ENCODE peak calls at places on chromosome 20, in four cellular contexts. N is A549, C is transverse colon, R is H54. I is an unnamed sample.

GRCh38 chr20:62133864-62134263 is 9.3 kb downstream of the PSMA7 start:
- DNase-seq in N (no peak), C (no peak), R (no peak), I (no peak)

GRCh38 chr20:48523191-48523757 is 304.5 kb downstream of the PREX1 start:
- DNase-seq in R (peak), N (peak), C (no peak), I (peak)

GRCh38 chr20:36447101-36447500 is 94.2 kb upstream of the MYL9 start:
- DNase-seq in C (no peak), R (no peak), N (no peak), I (no peak)

GRCh38 chr20:3777726-3778629 is 3.3 kb downstream of the SPEF1 start:
- DNase-seq in C (peak), N (peak), R (no peak), I (peak)

GRCh38 chr20:44586986-44587980 is 4.9 kb downstream of the PKIG start:
- DNase-seq in N (no peak), C (no peak), R (no peak), I (no peak)

GRCh38 chr20:32028647-32029372 is 18.6 kb downstream of the CCM2L start:
- DNase-seq in N (no peak), C (no peak), R (no peak), I (no peak)

GRCh38 chr20:17648782-17649730 is 33.0 kb downstream of the RRBP1 start:
- DNase-seq in N (peak), C (peak), R (no peak), I (no peak)

GRCh38 chr20:23150304-23151007 is 64.3 kb upstream of the CD93 start:
- DNase-seq in R (no peak), C (no peak), N (no peak), I (no peak)

GRCh38 chr20:41355598-41356203 is 10.9 kb downstream of the EMILIN3 start:
- DNase-seq in R (no peak), N (no peak), C (no peak), I (no peak)

GRCh38 chr20:25233016-25233772 is 14.7 kb upstream of the PYGB start:
- DNase-seq in N (peak), R (peak), C (peak), I (no peak)

GRCh38 chr20:57693670-57694329 is 16.0 kb downstream of the PMEPA1 start:
- DNase-seq in R (no peak), C (no peak), N (no peak), I (no peak)

GRCh38 chr20:22941550-22941949 is 93.6 kb upstream of the SSTR4 start:
- DNase-seq in C (no peak), R (no peak), N (no peak), I (no peak)

GRCh38 chr20:62117658-62118057 is 4.6 kb upstream of the LSM14B start:
- DNase-seq in R (no peak), C (peak), N (no peak), I (no peak)

GRCh38 chr20:25859649-25860530 is 163.2 kb upstream of the ZNF337 start:
- DNase-seq in C (peak), N (no peak), R (no peak), I (peak)

GRCh38 chr20:62714799-62715198 is 6.2 kb downstream of the NTSR1 start:
- DNase-seq in C (no peak), N (no peak), R (no peak), I (no peak)

GRCh38 chr20:63639093-63639860 is 12.4 kb upstream of the GMEB2 start:
- DNase-seq in C (peak), N (no peak), R (no peak), I (peak)

GRCh38 chr20:4898282-4898681 is 103.0 kb downstream of the SLC23A2 start:
- DNase-seq in C (peak), R (peak), N (no peak), I (peak)

GRCh38 chr20:52103469-52103910 is 88.1 kb downstream of the ZFP64 start:
- DNase-seq in R (peak), N (no peak), C (no peak), I (no peak)

GRCh38 chr20:60057866-60058807 is 99.9 kb downstream of the CDH26 start:
- DNase-seq in N (no peak), R (no peak), C (peak), I (peak)
- TF ChIP-seq POLR2A in N (no peak), R (no peak), C (no peak), I (no peak)

GRCh38 chr20:16576219-16576618 is 3.0 kb upstream of the KIF16B start:
- DNase-seq in R (no peak), N (peak), C (no peak), I (no peak)

GRCh38 chr20:16574656-16575355 is 1.6 kb upstream of the KIF16B start:
- DNase-seq in R (peak), C (peak), N (peak), I (peak)

GRCh38 chr20:16575390-16576140 is 2.3 kb upstream of the KIF16B start:
- DNase-seq in C (no peak), R (no peak), N (peak), I (no peak)

GRCh38 chr20:16571333-16571732 is 1.9 kb downstream of the KIF16B start:
- DNase-seq in R (no peak), N (no peak), C (no peak), I (no peak)

GRCh38 chr20:16573011-16573965 is at the start of gene KIF16B:
- DNase-seq in R (peak), C (peak), N (peak), I (peak)
- TF ChIP-seq POLR2A in R (peak), C (peak), N (peak), I (peak)

DNA sequence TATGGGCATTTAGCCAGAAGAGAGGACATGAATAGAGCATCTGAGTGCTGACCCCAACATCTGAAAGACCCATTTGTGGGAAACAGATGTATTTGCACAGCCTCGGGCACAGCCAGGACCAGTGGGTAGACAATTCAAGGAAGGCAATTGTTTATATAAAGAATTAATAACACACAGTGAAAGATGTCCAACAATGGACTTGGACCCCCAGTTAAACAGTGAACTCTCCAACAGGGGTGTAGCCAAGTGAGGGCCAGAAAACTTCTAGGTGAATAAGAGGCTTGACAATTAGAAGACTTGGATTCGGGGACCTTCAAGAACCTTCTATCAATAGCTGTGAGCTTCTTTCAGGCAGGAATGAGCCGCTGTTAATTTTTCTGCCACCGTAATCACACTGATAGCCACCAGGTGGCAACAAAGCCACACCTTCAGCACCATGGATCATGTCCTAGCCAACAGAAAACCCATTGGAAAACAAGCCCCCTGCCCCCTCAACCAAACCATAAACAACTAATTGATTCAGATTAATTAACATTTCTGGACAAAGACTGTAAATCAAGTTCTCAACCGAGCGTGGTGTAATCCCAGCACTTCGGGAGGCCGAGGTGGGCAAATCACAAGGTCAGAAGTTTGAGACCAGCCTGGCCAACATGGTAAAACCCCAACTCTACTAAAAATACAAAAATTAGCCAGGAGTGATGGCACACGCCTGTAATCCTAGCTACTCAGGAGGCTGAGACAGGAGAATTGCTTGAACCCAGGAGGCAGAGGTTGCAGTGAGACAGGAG is 8.8 kb upstream of the SRSF6 start:
- DNase-seq in C (peak), R (peak), N (peak), I (peak)
- TF ChIP-seq POLR2A in C (no peak), R (no peak), N (no peak), I (no peak)

GRCh38 chr20:49832632-49833327 is 20.2 kb downstream of the SLC9A8 start:
- DNase-seq in C (no peak), N (no peak), R (no peak), I (peak)

GRCh38 chr20:49833483-49833882 is 20.9 kb downstream of the SLC9A8 start:
- DNase-seq in N (no peak), R (no peak), C (no peak), I (no peak)

GRCh38 chr20:49838546-49838945 is 25.9 kb downstream of the SLC9A8 start:
- DNase-seq in R (no peak), N (no peak), C (no peak), I (no peak)

GRCh38 chr20:49831770-49832631 is 19.4 kb downstream of the SLC9A8 start:
- DNase-seq in C (no peak), N (no peak), R (no peak), I (no peak)

DNA sequence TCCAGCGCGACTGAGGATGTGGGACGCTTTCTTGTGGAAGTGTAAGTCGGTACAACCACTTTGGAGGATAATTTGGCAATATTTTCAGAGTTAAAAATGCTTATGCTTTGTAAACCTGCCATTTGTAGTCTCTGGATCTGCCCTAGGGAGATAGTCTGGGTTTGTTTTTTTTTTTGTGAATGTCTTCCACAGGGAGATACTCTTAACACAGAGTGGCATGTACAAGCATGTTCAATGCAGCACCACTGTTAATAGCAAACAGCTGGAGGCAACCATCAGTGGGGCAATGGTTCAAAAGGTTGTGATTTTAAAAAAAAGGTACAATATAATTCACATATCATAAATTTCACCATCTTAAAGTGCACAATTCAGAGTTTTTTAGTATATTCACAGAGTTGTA is 22.4 kb downstream of the SLC9A8 start:
- DNase-seq in C (no peak), R (no peak), N (no peak), I (no peak)
- TF ChIP-seq POLR2A in C (no peak), R (no peak), N (no peak), I (no peak)

GRCh38 chr20:1467082-1467354 is 369 bp upstream of the NSFL1C start:
- DNase-seq in N (no peak), C (no peak), R (no peak), I (no peak)
- TF ChIP-seq POLR2A in N (no peak), C (no peak), R (no peak), I (no peak)

DNA sequence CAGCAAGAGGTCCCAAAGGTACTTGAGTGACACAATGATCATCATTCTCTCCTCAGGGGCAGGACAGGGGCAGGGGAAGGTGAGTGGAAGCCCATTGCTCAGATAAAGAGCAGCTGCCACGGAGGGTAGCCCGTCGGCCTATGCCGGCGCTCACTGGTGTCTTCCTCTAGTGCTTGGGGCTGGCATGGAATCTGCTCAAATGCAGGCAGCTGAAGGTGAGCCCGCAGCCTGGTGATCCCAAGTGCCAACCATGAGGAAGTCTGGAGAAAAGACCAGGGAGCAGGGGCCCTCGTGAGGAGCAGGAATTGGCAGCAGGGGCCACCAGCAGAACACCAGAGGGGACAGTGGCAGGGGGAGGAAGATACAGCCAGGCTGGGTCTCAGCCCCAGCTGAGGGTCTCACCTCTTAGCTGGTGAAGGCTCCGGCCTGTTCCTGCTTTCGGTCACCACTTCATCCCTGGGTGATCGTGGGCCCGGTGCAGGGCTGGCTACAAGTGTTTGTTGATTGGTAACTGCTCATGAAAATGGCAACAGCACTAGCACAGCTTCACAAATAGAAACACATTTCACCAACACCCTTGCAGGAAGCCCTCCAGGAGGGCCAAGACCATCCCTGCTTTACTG is 24.7 kb downstream of the RBCK1 start:
- DNase-seq in C (no peak), R (no peak), N (no peak), I (no peak)
- TF ChIP-seq POLR2A in C (no peak), R (no peak), N (no peak), I (no peak)

DNA sequence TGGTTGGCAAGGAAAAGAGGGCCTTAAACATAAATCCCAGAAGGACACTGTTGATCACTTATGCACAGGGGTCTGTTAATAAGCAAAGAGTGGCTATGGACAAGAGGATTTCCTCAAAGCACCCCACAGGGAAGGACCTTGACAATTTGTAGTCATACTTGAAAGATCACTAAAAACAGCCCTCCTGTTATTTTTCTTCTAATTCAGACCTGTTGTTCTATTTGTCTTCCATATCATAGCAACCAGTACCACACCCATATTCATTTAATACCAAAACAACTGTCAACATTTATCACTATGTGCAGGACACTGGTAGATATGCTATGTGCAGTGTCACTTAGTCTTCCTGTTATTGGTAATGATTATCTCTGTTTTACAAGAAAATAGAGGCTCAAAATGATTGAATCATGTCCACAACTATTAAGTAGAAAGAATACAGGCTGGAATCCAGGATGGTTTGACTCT is 3.2 kb upstream of the DYNLRB1 start:
- DNase-seq in C (no peak), R (no peak), N (no peak), I (no peak)
- TF ChIP-seq POLR2A in C (no peak), R (no peak), N (no peak), I (no peak)

GRCh38 chr20:46607191-46607848 is 43.9 kb downstream of the SLC13A3 start:
- DNase-seq in N (no peak), R (no peak), C (no peak), I (no peak)
- TF ChIP-seq POLR2A in N (no peak), R (no peak), C (no peak), I (no peak)

I was measured in adrenal gland.